ENCODE peak calls at places on chromosomes 3 and 15, in six cellular contexts. S is GM06990, U is psoas muscle, C is right cardiac atrium, W is A549, N is ELR. M is an unnamed sample.
A peak's percentile ranks its signal among the peaks of the same experiment; 100 is the strongest.

GRCh38 chr15:38176155-38176554 is 76.5 kb upstream of the SPRED1 start:
- DNase-seq in N (peak; percentile 74), C (no peak), S (peak; percentile 57), W (no peak), U (no peak), M (no peak)

GRCh38 chr15:91408476-91409076 is 308.5 kb downstream of the SV2B start:
- DNase-seq in W (no peak), U (no peak), C (no peak), N (no peak), S (no peak), M (no peak)

GRCh38 chr3:46465196-46465520 is 453 bp upstream of the LTF start:
- DNase-seq in C (no peak), S (no peak), N (no peak), W (no peak), U (no peak), M (no peak)

GRCh38 chr15:63094495-63094931 is 27.1 kb upstream of the LACTB start:
- DNase-seq in U (no peak), C (no peak), S (no peak), W (no peak), N (peak; percentile 76), M (no peak)

GRCh38 chr3:126433496-126434263 is 39.0 kb downstream of the CFAP100 start:
- DNase-seq in N (no peak), U (peak; percentile 75), C (peak; percentile 81), S (no peak), W (no peak), M (no peak)

GRCh38 chr3:81173514-81173913 is 587.9 kb downstream of the GBE1 start:
- DNase-seq in C (no peak), U (no peak), W (no peak), S (no peak), N (peak; percentile 45), M (no peak)

GRCh38 chr15:82043726-82044372 is 2.0 kb downstream of the MEX3B start:
- DNase-seq in S (peak; percentile 11), C (peak; percentile 46), N (peak; percentile 37), U (peak; percentile 50), W (no peak), M (no peak)

GRCh38 chr15:63488432-63488910 is 15.9 kb upstream of the USP3 start:
- DNase-seq in W (no peak), N (no peak), U (no peak), C (no peak), S (no peak), M (no peak)

GRCh38 chr3:100463002-100463401 is 29.4 kb upstream of the TMEM45A start:
- DNase-seq in S (no peak), N (peak; percentile 77), C (no peak), U (no peak), W (peak; percentile 53), M (peak; percentile 72)

GRCh38 chr3:123732447-123732846 is 147.6 kb upstream of the HACD2 start:
- DNase-seq in S (no peak), C (no peak), N (peak; percentile 98), U (no peak), W (peak; percentile 80), M (no peak)

GRCh38 chr3:178245385-178245778 is 290.9 kb upstream of the KCNMB2 start:
- DNase-seq in W (no peak), U (no peak), C (no peak), S (no peak), N (no peak), M (no peak)

GRCh38 chr15:26854435-26854834 is 12.4 kb upstream of the GABRA5 start:
- DNase-seq in S (no peak), N (no peak), C (no peak), U (no peak), W (no peak), M (no peak)

GRCh38 chr3:32421991-32422859 is 30.6 kb downstream of the CMTM7 start:
- DNase-seq in W (peak; percentile 10), N (peak; percentile 83), S (no peak), C (peak; percentile 97), U (peak; percentile 87), M (no peak)

GRCh38 chr15:47812436-47813109 is 95.3 kb downstream of the SEMA6D start:
- DNase-seq in N (peak; percentile 65), U (no peak), S (peak; percentile 37), C (no peak), W (peak; percentile 2), M (no peak)

GRCh38 chr3:86993704-86994103 is 2.8 kb upstream of the VGLL3 start:
- DNase-seq in W (no peak), C (no peak), N (peak; percentile 92), S (no peak), U (no peak), M (no peak)

M was measured in HuH-7.